ENCODE peak calls at places on chromosomes 3 and 15, in eight cellular contexts. One of them, this sample, is unnamed.

GRCh38 chr3:31532587-31533168 is at the start of gene STT3B:
- DNase-seq in gastrocnemius medialis: peak; percentile 73
- DNase-seq in WTC11: no peak
- DNase-seq in GM20000: peak; percentile 87
- DNase-seq in heart left ventricle: peak; percentile 93
- DNase-seq in neural crest cell: peak; percentile 63
- DNase-seq in GM13977: peak; percentile 84
- DNase-seq in HFF-Myc: peak; percentile 44
- DNase-seq in this sample: no peak

GRCh38 chr3:72082121-72082715 is 297.3 kb upstream of the PROK2 start:
- DNase-seq in GM20000: peak; percentile 81
- DNase-seq in gastrocnemius medialis: no peak
- DNase-seq in HFF-Myc: no peak
- DNase-seq in WTC11: no peak
- DNase-seq in neural crest cell: no peak
- DNase-seq in GM13977: peak; percentile 77
- DNase-seq in heart left ventricle: no peak
- DNase-seq in this sample: no peak

GRCh38 chr3:84724877-84725276 is 233.9 kb upstream of the CADM2 start:
- DNase-seq in HFF-Myc: no peak
- DNase-seq in GM13977: no peak
- DNase-seq in WTC11: no peak
- DNase-seq in neural crest cell: no peak
- DNase-seq in GM20000: no peak
- DNase-seq in gastrocnemius medialis: peak; percentile 12
- DNase-seq in heart left ventricle: no peak
- DNase-seq in this sample: peak; percentile 12

GRCh38 chr3:18423401-18424212 is 1.5 kb downstream of the SATB1 start:
- DNase-seq in GM13977: peak; percentile 39
- DNase-seq in WTC11: peak; percentile 47
- DNase-seq in HFF-Myc: peak; percentile 2
- DNase-seq in GM20000: peak; percentile 46
- DNase-seq in gastrocnemius medialis: peak; percentile 52
- DNase-seq in neural crest cell: peak; percentile 29
- DNase-seq in heart left ventricle: peak; percentile 58
- DNase-seq in this sample: no peak

GRCh38 chr3:150636258-150636657 is 33.1 kb downstream of the SELENOT start:
- DNase-seq in HFF-Myc: no peak
- DNase-seq in heart left ventricle: no peak
- DNase-seq in GM13977: no peak
- DNase-seq in gastrocnemius medialis: no peak
- DNase-seq in GM20000: no peak
- DNase-seq in WTC11: no peak
- DNase-seq in neural crest cell: no peak
- DNase-seq in this sample: no peak

GRCh38 chr3:104514371-104514770 is 852.3 kb upstream of the ALCAM start:
- DNase-seq in GM20000: no peak
- DNase-seq in gastrocnemius medialis: no peak
- DNase-seq in HFF-Myc: no peak
- DNase-seq in WTC11: no peak
- DNase-seq in heart left ventricle: no peak
- DNase-seq in neural crest cell: no peak
- DNase-seq in GM13977: no peak
- DNase-seq in this sample: no peak

GRCh38 chr3:134466366-134466765 is 19.4 kb downstream of the ANAPC13 start:
- DNase-seq in gastrocnemius medialis: no peak
- DNase-seq in GM13977: no peak
- DNase-seq in HFF-Myc: no peak
- DNase-seq in neural crest cell: no peak
- DNase-seq in WTC11: no peak
- DNase-seq in heart left ventricle: no peak
- DNase-seq in GM20000: no peak
- DNase-seq in this sample: no peak

GRCh38 chr3:36911990-36912804 is 32.7 kb downstream of the TRANK1 start:
- DNase-seq in neural crest cell: no peak
- DNase-seq in gastrocnemius medialis: no peak
- DNase-seq in HFF-Myc: peak; percentile 52
- DNase-seq in WTC11: no peak
- DNase-seq in GM13977: peak; percentile 80
- DNase-seq in GM20000: peak; percentile 75
- DNase-seq in heart left ventricle: no peak
- DNase-seq in this sample: peak; percentile 41

GRCh38 chr3:119098006-119098405 is 48.0 kb upstream of the TEX55 start:
- DNase-seq in GM20000: no peak
- DNase-seq in HFF-Myc: no peak
- DNase-seq in WTC11: no peak
- DNase-seq in heart left ventricle: no peak
- DNase-seq in gastrocnemius medialis: no peak
- DNase-seq in GM13977: no peak
- DNase-seq in neural crest cell: no peak
- DNase-seq in this sample: no peak

GRCh38 chr15:85414495-85414894 is 34.1 kb downstream of the AKAP13 start:
- DNase-seq in WTC11: no peak
- DNase-seq in heart left ventricle: no peak
- DNase-seq in HFF-Myc: no peak
- DNase-seq in neural crest cell: no peak
- DNase-seq in GM13977: peak; percentile 60
- DNase-seq in GM20000: peak; percentile 46
- DNase-seq in gastrocnemius medialis: no peak
- DNase-seq in this sample: no peak

GRCh38 chr3:14434541-14435151 is 32.2 kb downstream of the SLC6A6 start:
- DNase-seq in HFF-Myc: no peak
- DNase-seq in WTC11: no peak
- DNase-seq in neural crest cell: no peak
- DNase-seq in heart left ventricle: no peak
- DNase-seq in GM13977: no peak
- DNase-seq in GM20000: no peak
- DNase-seq in gastrocnemius medialis: peak; percentile 97
- DNase-seq in this sample: no peak

GRCh38 chr3:4712109-4712508 is 219.0 kb downstream of the ITPR1 start:
- DNase-seq in heart left ventricle: no peak
- DNase-seq in GM20000: no peak
- DNase-seq in WTC11: no peak
- DNase-seq in HFF-Myc: no peak
- DNase-seq in GM13977: no peak
- DNase-seq in gastrocnemius medialis: no peak
- DNase-seq in neural crest cell: no peak
- DNase-seq in this sample: peak; percentile 74

GRCh38 chr3:38458796-38459498 is 5.3 kb downstream of the ACVR2B start:
- DNase-seq in GM13977: peak; percentile 9
- DNase-seq in neural crest cell: no peak
- DNase-seq in HFF-Myc: no peak
- DNase-seq in heart left ventricle: peak; percentile 69
- DNase-seq in gastrocnemius medialis: peak; percentile 83
- DNase-seq in GM20000: peak; percentile 4
- DNase-seq in WTC11: no peak
- DNase-seq in this sample: no peak

GRCh38 chr3:37971467-37971866 is 19.1 kb upstream of the VILL start:
- DNase-seq in neural crest cell: no peak
- DNase-seq in heart left ventricle: no peak
- DNase-seq in HFF-Myc: no peak
- DNase-seq in GM13977: no peak
- DNase-seq in gastrocnemius medialis: no peak
- DNase-seq in GM20000: no peak
- DNase-seq in WTC11: no peak
- DNase-seq in this sample: no peak

GRCh38 chr3:189975376-189975990 is 145.2 kb downstream of the P3H2 start:
- DNase-seq in heart left ventricle: no peak
- DNase-seq in GM13977: no peak
- DNase-seq in gastrocnemius medialis: no peak
- DNase-seq in HFF-Myc: no peak
- DNase-seq in neural crest cell: no peak
- DNase-seq in WTC11: no peak
- DNase-seq in GM20000: no peak
- DNase-seq in this sample: no peak

GRCh38 chr15:38398134-38398533 is 55.8 kb upstream of the FAM98B start:
- DNase-seq in HFF-Myc: peak; percentile 87
- DNase-seq in GM20000: no peak
- DNase-seq in heart left ventricle: no peak
- DNase-seq in WTC11: no peak
- DNase-seq in gastrocnemius medialis: peak; percentile 64
- DNase-seq in neural crest cell: no peak
- DNase-seq in GM13977: no peak
- DNase-seq in this sample: peak; percentile 89

GRCh38 chr15:77514635-77515421 is 94.1 kb downstream of the HMG20A start:
- DNase-seq in GM13977: no peak
- DNase-seq in HFF-Myc: no peak
- DNase-seq in neural crest cell: no peak
- DNase-seq in GM20000: no peak
- DNase-seq in heart left ventricle: no peak
- DNase-seq in gastrocnemius medialis: no peak
- DNase-seq in WTC11: no peak
- DNase-seq in this sample: no peak
- TF ChIP-seq CTCF in GM13977: no peak
- TF ChIP-seq CTCF in HFF-Myc: no peak
- TF ChIP-seq CTCF in neural crest cell: no peak
- TF ChIP-seq CTCF in GM20000: no peak
- TF ChIP-seq CTCF in heart left ventricle: no peak
- TF ChIP-seq CTCF in gastrocnemius medialis: no peak
- TF ChIP-seq CTCF in WTC11: no peak
- TF ChIP-seq CTCF in this sample: no peak

DNA sequence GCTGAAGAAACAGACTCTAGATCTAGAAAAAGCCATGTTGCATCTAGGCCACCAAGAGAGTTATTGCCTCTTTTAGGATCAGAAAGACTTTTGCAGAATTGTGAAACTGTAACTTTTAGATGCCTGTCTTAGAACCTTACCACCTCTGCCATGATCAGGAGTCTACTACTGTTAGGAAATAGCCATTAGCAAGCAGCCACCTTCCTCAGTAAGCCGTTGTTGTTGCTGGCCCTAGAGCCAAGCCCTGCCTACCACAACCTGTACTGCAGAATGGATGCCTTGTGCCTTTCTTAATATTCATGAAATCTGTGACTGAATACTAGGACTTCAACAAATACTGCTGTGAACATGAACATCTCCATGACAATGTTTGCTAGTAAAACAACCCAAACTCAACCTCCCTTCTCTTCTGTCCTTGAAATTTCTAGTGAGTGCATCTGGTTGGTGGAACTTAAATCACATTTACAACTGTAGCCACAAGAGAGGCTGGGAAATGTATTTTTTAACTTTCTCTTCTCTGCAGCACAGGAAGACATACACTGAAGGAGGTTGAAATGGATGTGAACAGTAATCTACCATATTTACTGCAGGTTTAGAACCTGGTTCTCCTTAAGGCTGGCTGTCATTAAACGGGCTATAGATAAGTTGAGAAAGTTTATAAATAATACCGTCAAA is 20.7 kb downstream of the RASA2 start:
- DNase-seq in heart left ventricle: no peak
- DNase-seq in HFF-Myc: no peak
- DNase-seq in neural crest cell: no peak
- DNase-seq in GM13977: no peak
- DNase-seq in WTC11: no peak
- DNase-seq in gastrocnemius medialis: no peak
- DNase-seq in GM20000: no peak
- DNase-seq in this sample: no peak
- TF ChIP-seq CTCF in heart left ventricle: no peak
- TF ChIP-seq CTCF in HFF-Myc: no peak
- TF ChIP-seq CTCF in neural crest cell: no peak
- TF ChIP-seq CTCF in GM13977: no peak
- TF ChIP-seq CTCF in WTC11: no peak
- TF ChIP-seq CTCF in gastrocnemius medialis: no peak
- TF ChIP-seq CTCF in GM20000: no peak
- TF ChIP-seq CTCF in this sample: no peak

DNA sequence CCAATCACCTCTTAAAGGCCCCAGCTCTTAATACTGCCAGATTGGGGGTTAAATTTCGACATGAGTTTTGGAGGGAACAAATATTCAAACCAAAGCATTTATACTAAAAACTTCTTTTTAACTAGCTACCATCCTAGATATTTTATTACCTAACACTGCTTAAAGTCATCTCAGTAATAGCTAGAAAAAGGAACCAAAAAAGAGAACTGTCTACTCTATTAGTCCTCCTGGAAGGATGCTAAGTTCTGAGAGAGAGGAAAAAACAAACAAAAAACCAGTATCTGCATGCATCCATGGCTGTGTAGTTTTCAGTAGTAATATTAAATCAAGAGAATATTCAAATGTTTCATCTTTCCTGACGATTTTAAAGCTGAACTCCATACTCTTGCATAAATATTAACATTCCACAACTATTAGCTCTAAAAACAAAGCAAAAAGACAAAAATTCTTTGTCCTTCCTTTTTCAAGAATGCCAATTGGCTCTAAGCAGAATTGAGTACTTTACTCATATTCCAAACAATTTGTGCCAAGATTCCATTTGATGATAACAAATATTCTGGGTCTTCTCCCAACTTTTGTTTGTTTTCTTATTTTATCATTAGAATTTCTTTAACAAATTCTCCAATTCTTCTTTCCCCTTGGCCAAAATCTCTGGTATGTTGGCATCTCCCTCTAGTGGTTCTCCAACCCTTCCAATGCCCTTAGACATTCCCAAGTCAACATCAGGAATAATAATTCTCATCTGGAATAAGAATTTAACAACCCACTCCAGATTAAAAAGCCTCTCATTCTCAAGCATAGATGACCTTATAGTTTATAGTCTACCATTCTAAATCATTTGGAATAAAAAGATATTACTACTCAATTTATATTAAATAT is 5.5 kb downstream of the CPOX start:
- DNase-seq in gastrocnemius medialis: no peak
- DNase-seq in WTC11: no peak
- DNase-seq in neural crest cell: no peak
- DNase-seq in heart left ventricle: no peak
- DNase-seq in GM20000: no peak
- DNase-seq in GM13977: no peak
- DNase-seq in HFF-Myc: no peak
- DNase-seq in this sample: no peak
- TF ChIP-seq CTCF in gastrocnemius medialis: no peak
- TF ChIP-seq CTCF in WTC11: no peak
- TF ChIP-seq CTCF in neural crest cell: peak; percentile 33
- TF ChIP-seq CTCF in heart left ventricle: no peak
- TF ChIP-seq CTCF in GM20000: peak; percentile 5
- TF ChIP-seq CTCF in GM13977: peak; percentile 7
- TF ChIP-seq CTCF in HFF-Myc: peak; percentile 26
- TF ChIP-seq CTCF in this sample: peak; percentile 55

DNA sequence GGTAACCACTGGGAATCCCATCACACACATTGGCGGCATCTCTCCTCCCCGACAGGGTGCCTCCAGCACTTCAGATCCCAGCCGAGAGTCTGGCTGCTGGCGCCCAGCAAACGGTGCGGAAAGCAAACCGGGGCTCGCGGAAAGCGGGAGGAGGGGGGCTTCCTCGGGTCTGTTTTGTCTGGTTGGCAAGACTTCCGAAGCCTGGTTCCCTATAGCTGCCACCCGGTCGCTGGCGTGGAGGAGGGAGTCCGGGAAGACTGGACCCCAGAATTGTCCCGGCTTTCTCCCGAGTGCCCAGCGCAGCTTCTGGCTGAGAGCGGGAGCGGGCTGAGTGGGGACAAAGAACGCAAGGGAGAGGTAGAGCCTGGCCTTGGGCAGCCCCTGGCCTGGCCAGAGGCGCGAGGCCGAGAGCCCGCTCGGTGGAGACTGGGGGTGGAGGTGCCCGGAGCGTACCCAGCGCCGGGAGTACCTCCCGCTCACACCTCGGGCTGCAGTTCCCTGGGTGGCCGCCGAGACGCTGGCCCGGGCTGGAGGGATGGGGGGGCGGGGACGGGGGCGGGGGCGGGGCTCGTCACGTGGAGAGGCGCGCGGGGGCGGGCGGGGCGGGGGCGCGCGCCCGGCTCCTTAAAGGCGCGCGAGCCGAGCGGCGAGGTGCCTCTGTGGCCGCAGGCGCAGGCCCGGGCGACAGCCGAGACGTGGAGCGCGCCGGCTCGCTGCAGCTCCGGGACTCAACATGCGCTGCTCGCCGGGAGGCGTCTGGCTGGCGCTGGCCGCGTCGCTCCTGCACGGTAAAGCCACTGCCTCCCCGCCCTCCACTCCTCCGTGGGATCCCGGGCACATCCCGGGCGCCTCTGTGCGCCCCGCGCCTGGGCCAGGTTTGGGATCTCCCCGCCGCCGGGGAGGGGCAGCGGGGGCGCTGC is at the start of gene CHRNA7:
- DNase-seq in GM13977: peak; percentile 54
- DNase-seq in neural crest cell: peak; percentile 67
- DNase-seq in gastrocnemius medialis: peak; percentile 38
- DNase-seq in WTC11: peak; percentile 77
- DNase-seq in HFF-Myc: no peak
- DNase-seq in heart left ventricle: peak; percentile 71
- DNase-seq in GM20000: peak; percentile 62
- DNase-seq in this sample: no peak
- TF ChIP-seq CTCF in GM13977: no peak
- TF ChIP-seq CTCF in neural crest cell: peak; percentile 50
- TF ChIP-seq CTCF in gastrocnemius medialis: no peak
- TF ChIP-seq CTCF in WTC11: no peak
- TF ChIP-seq CTCF in HFF-Myc: no peak
- TF ChIP-seq CTCF in heart left ventricle: no peak
- TF ChIP-seq CTCF in GM20000: no peak
- TF ChIP-seq CTCF in this sample: no peak

This sample was measured in epithelial cell of proximal tubule.